ENCODE peak calls at places on chromosomes 7 and 10, in ten cellular contexts. R, Z, P, I, B, S, O, E, Q and K are unnamed samples.

GRCh38 chr7:135208417-135208793 is 2.9 kb downstream of the WDR91 start:
- DNase-seq in R (no peak), Z (no peak), P (no peak), I (no peak), B (no peak), S (no peak), O (no peak), E (no peak), Q (no peak), K (no peak)

GRCh38 chr7:97269741-97270140 is 152.2 kb downstream of the SDHAF3 start:
- DNase-seq in R (no peak), Z (no peak), P (no peak), I (peak; percentile 93), B (no peak), S (peak; percentile 20), O (no peak), E (no peak), Q (no peak), K (no peak)

GRCh38 chr10:113709221-113709838 is 29.6 kb downstream of the CASP7 start:
- DNase-seq in R (peak; percentile 45), Z (no peak), P (no peak), I (peak; percentile 70), B (no peak), S (no peak), O (no peak), E (no peak), Q (peak; percentile 65), K (peak; percentile 83)

GRCh38 chr10:122154733-122155366 is 116.2 kb upstream of the BTBD16 start:
- DNase-seq in R (peak; percentile 33), Z (no peak), P (no peak), I (peak; percentile 74), B (peak; percentile 58), S (peak; percentile 66), O (no peak), E (peak; percentile 15), Q (peak; percentile 57), K (peak; percentile 68)

GRCh38 chr7:68155676-68156075 is 1159.0 kb downstream of the TYW1 start:
- DNase-seq in R (no peak), Z (no peak), P (no peak), I (no peak), B (no peak), S (no peak), O (no peak), E (no peak), Q (no peak), K (no peak)

GRCh38 chr10:78802866-78803265 is 265.9 kb upstream of the ZMIZ1 start:
- DNase-seq in R (peak; percentile 56), Z (no peak), P (no peak), I (peak; percentile 83), B (peak; percentile 40), S (peak; percentile 10), O (no peak), E (no peak), Q (peak; percentile 36), K (peak; percentile 66)

GRCh38 chr7:724298-724697 is 2.2 kb upstream of the DNAAF5 start:
- DNase-seq in R (no peak), Z (no peak), P (no peak), I (no peak), B (no peak), S (no peak), O (no peak), E (no peak), Q (no peak), K (no peak)

GRCh38 chr10:70174058-70174741 is 3.9 kb upstream of the SAR1A start:
- DNase-seq in R (peak; percentile 35), Z (peak; percentile 31), P (no peak), I (no peak), B (no peak), S (no peak), O (no peak), E (no peak), Q (no peak), K (no peak)

GRCh38 chr7:80729586-80730320 is 91.3 kb downstream of the CD36 start:
- DNase-seq in R (no peak), Z (no peak), P (no peak), I (peak; percentile 55), B (no peak), S (no peak), O (no peak), E (no peak), Q (no peak), K (peak; percentile 47)

GRCh38 chr7:88224596-88225275 is 4.9 kb upstream of the SRI start:
- DNase-seq in R (peak; percentile 88), Z (no peak), P (no peak), I (peak; percentile 72), B (no peak), S (no peak), O (no peak), E (no peak), Q (no peak), K (peak; percentile 43)

GRCh38 chr7:55026867-55027490 is 8.2 kb downstream of the EGFR start:
- DNase-seq in R (peak; percentile 57), Z (no peak), P (no peak), I (peak; percentile 50), B (peak; percentile 47), S (no peak), O (no peak), E (no peak), Q (no peak), K (no peak)

GRCh38 chr10:132837905-132838304 is 52.0 kb upstream of the NKX6-2 start:
- DNase-seq in R (no peak), Z (no peak), P (no peak), I (no peak), B (no peak), S (no peak), O (no peak), E (no peak), Q (no peak), K (no peak)

GRCh38 chr7:139396323-139396951 is 36.7 kb downstream of the LUC7L2 start:
- DNase-seq in R (no peak), Z (no peak), P (no peak), I (peak; percentile 2), B (no peak), S (no peak), O (no peak), E (no peak), Q (no peak), K (peak; percentile 4)

DNA sequence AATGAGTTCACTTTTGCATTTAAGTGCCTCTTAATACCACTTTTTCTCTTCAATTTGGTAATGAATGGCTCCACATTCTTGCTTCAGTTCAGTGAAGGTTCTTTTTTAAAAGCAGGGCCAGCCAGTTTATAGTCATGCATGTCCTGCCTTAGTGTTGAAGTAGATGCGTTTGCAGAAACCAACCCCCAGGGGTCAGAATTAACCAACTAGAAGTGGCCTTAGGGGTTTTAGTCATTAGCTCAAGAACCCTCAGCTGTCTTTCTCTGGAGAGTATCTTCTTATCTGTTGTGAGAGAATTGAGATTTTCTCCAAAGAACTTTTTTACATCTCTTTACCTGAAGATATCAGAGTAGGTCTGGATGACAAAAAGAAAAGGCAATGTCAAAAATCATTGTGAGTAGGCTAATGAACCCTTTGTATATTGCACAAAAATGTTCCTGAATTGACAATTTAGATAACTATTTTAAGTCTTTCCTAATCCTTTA is 82.2 kb downstream of the PIK3CG start:
- DNase-seq in R (peak; percentile 73), Z (no peak), P (peak; percentile 50), I (peak; percentile 77), B (no peak), S (peak; percentile 83), O (peak; percentile 65), E (peak; percentile 59), Q (peak; percentile 69), K (peak; percentile 75)
- TF ChIP-seq CTCF in R (peak; percentile 43), Z (peak; percentile 62), P (peak; percentile 13), I (peak; percentile 70), B (peak; percentile 17), S (peak; percentile 80), O (peak; percentile 44), E (peak; percentile 75), Q (peak; percentile 85), K (peak; percentile 68)

GRCh38 chr10:94500063-94500462 is 45.5 kb upstream of the HELLS start:
- DNase-seq in R (no peak), Z (no peak), P (no peak), I (peak; percentile 12), B (no peak), S (peak; percentile 15), O (no peak), E (no peak), Q (no peak), K (peak; percentile 16)
- TF ChIP-seq CTCF in R (peak; percentile 2), Z (peak; percentile 30), P (no peak), I (peak; percentile 50), B (no peak), S (peak; percentile 56), O (peak; percentile 32), E (peak; percentile 29), Q (peak; percentile 59), K (peak; percentile 64)

DNA sequence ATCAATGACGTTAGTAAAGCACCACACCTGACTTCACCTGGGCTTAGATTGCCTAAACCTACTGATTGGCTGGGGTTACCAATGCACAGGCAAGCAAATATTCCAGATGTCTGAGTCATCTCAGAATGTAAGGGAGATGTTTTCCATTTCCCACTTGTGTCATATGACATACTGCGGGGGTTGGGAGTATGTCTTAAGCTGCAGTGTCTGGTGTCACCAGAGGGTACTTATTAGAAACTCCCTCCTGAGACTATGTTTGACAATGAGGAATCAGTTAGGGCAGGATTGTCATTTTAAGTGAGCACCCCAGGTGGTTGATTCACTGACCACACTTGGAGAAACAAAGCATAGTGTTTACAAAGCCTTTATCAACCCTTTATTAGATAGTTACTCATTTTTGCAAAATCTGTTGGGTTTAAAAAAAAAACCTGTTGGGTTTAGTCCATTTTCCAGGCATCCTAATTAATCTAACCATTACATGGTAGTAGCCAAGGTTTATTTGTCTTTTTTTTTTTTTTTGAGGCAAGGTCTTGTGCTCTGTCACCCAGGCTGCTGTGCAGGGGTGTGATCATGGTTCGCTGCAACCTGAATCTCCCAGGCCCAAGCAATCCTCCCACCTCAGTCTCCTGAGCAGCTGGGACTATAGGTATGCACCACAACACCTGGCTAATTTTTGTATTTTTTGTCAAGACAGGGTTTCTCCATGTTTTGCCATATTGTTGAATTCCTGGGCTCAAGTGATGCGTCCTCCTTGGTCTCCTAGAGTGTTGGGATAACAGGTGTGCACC is 72.5 kb downstream of the CDK6 start:
- DNase-seq in R (peak; percentile 98), Z (no peak), P (no peak), I (peak; percentile 74), B (no peak), S (peak; percentile 64), O (no peak), E (no peak), Q (no peak), K (peak; percentile 76)
- TF ChIP-seq CTCF in R (no peak), Z (no peak), P (no peak), I (no peak), B (no peak), S (no peak), O (no peak), E (no peak), Q (no peak), K (no peak)

DNA sequence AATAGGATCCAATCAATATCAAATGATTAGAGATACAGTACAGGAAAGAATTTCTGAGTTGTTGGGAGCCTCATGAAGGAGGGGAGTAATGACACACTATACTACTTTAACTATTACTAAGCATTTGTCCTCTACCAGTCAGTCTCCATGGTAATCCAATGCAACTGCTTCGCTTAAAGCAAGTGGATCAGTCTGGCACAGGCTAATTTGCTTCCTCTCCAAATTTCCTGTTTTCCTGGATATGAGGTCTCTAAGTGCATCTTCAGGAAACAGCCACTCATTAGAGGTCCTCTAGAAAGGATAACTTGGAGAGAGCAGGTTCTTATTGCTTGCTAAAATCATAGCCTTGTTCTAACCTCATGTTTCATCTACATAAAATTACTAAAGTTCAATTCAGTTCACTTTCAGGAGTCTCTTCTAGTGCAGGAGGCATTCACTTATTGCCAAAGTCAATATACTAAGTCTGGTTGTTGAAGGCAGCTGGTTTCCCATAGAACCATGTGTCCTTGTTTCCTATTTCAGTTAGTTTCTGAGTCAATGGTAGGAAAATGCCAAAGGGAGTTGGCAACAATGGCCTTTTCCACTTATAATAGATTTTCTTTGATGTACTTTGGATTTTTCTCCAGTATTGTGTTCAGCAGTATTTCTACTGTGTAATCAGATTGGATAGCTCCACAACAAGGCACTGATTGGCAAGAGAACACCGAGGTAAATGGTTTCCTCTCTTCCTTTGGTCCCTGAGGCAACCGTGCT is 8.2 kb upstream of the SEPTIN7 start:
- DNase-seq in R (no peak), Z (no peak), P (no peak), I (peak; percentile 26), B (no peak), S (no peak), O (no peak), E (peak; percentile 19), Q (no peak), K (peak; percentile 40)
- TF ChIP-seq CTCF in R (no peak), Z (no peak), P (no peak), I (no peak), B (no peak), S (no peak), O (no peak), E (no peak), Q (no peak), K (no peak)